ENCODE peak calls at places on chromosome 7, in five cellular contexts. D is body of pancreas; O is endodermal cell; L is NT2/D1; J is CD8-positive, alpha-beta T cell. F is an unnamed sample. For H3K4me1, the result is how much of the 10 kb centered on the place peaks cover.

GRCh38 chr7:117312593-117312992 is 10.3 kb downstream of the WNT2 start:
- DNase-seq in D (no peak), O (no peak), L (no peak), J (no peak), F (no peak)

GRCh38 chr7:158393926-158394625 is 193.5 kb downstream of the PTPRN2 start:
- DNase-seq in D (no peak), O (no peak), L (no peak), J (no peak), F (peak)

GRCh38 chr7:140683657-140684056 is 10.9 kb downstream of the ADCK2 start:
- DNase-seq in D (no peak), O (no peak), L (no peak), J (no peak), F (no peak)

GRCh38 chr7:142357953-142358520 is 100.2 kb upstream of the PRSS58 start:
- DNase-seq in D (no peak), O (peak), L (peak), J (no peak), F (no peak)

GRCh38 chr7:54541941-54542618 is at the start of gene VSTM2A:
- DNase-seq in D (no peak), O (peak), L (peak), J (no peak), F (no peak)

GRCh38 chr7:19520392-19520791 is 188.4 kb downstream of the POLR1F start:
- DNase-seq in D (no peak), O (no peak), L (no peak), J (no peak), F (no peak)

GRCh38 chr7:39413866-39414668 is 152.1 kb upstream of the YAE1 start:
- DNase-seq in D (peak), O (peak), L (peak), J (peak), F (peak)

GRCh38 chr7:47292832-47293309 is 289.0 kb downstream of the TNS3 start:
- DNase-seq in D (no peak), O (no peak), L (no peak), J (no peak), F (no peak)

GRCh38 chr7:48390381-48391327 is 219.4 kb downstream of the ABCA13 start:
- DNase-seq in D (no peak), O (no peak), L (no peak), J (no peak), F (no peak)

GRCh38 chr7:10122573-10123100 is 851.0 kb upstream of the PHF14 start:
- DNase-seq in D (no peak), O (peak), L (peak), J (no peak), F (no peak)

GRCh38 chr7:135855836-135856235 is 107.2 kb upstream of the FAM180A start:
- DNase-seq in D (no peak), O (no peak), L (peak), J (no peak), F (no peak)

GRCh38 chr7:55964261-55964801 is at the start of gene NIPSNAP2:
- DNase-seq in D (peak), O (peak), L (peak), J (peak), F (peak)

GRCh38 chr7:45869426-45869825 is 3.5 kb downstream of the CCDC201 start:
- DNase-seq in D (no peak), O (no peak), L (no peak), J (no peak), F (no peak)

GRCh38 chr7:30913821-30914515 is 2.3 kb downstream of the AQP1 start:
- DNase-seq in D (no peak), O (peak), L (no peak), J (no peak), F (no peak)

GRCh38 chr7:32890010-32890552 is 1.5 kb downstream of the KBTBD2 start:
- DNase-seq in D (no peak), O (no peak), L (no peak), J (no peak), F (no peak)

GRCh38 chr7:33395340-33395739 is 266.0 kb downstream of the BBS9 start:
- DNase-seq in D (no peak), O (no peak), L (no peak), J (no peak), F (no peak)

GRCh38 chr7:117269895-117270294 is 53.0 kb downstream of the WNT2 start:
- DNase-seq in D (no peak), O (no peak), L (no peak), J (no peak), F (no peak)

GRCh38 chr7:121420976-121421375 is 24.9 kb upstream of the FAM3C start:
- DNase-seq in D (peak), O (no peak), L (no peak), J (no peak), F (no peak)

GRCh38 chr7:112362053-112362650 is 88.1 kb upstream of the IFRD1 start:
- DNase-seq in D (no peak), O (peak), L (no peak), J (no peak), F (no peak)

GRCh38 chr7:149375234-149376008 is 85.4 kb downstream of the ZNF777 start:
- DNase-seq in D (no peak), O (no peak), L (no peak), J (no peak), F (no peak)

GRCh38 chr7:25926891-25927625 is 224.9 kb upstream of the NFE2L3 start:
- DNase-seq in D (no peak), O (no peak), L (no peak), J (no peak), F (no peak)

GRCh38 chr7:38369816-38370493 is 96.5 kb upstream of the TARP start:
- DNase-seq in D (peak), O (peak), L (peak), J (peak), F (peak)

GRCh38 chr7:70134029-70134445 is 535.8 kb downstream of the AUTS2 start:
- DNase-seq in D (no peak), O (no peak), L (no peak), J (no peak), F (no peak)

GRCh38 chr7:90766814-90767564 is 170.9 kb downstream of the CDK14 start:
- DNase-seq in D (peak), O (no peak), L (no peak), J (no peak), F (no peak)

GRCh38 chr7:81361769-81362168 is 408.1 kb downstream of the HGF start:
- DNase-seq in D (no peak), O (no peak), L (no peak), J (no peak), F (no peak)

GRCh38 chr7:151315038-151315655 is 26.5 kb upstream of the NUB1 start:
- DNase-seq in D (peak), O (peak), L (peak), J (peak), F (no peak)

GRCh38 chr7:94296886-94297285 is 97.8 kb upstream of the COL1A2 start:
- DNase-seq in D (no peak), O (no peak), L (no peak), J (no peak), F (no peak)

GRCh38 chr7:155494551-155494950 is 36.6 kb downstream of the EN2 start:
- DNase-seq in D (no peak), O (peak), L (no peak), J (peak), F (no peak)

GRCh38 chr7:155496267-155497005 is 38.5 kb downstream of the EN2 start:
- DNase-seq in D (no peak), O (peak), L (no peak), J (no peak), F (no peak)

GRCh38 chr7:155497149-155497901 is 39.4 kb downstream of the EN2 start:
- DNase-seq in D (no peak), O (peak), L (no peak), J (no peak), F (no peak)

GRCh38 chr7:155493744-155494538 is 36.0 kb downstream of the EN2 start:
- DNase-seq in D (no peak), O (no peak), L (no peak), J (peak), F (no peak)

DNA sequence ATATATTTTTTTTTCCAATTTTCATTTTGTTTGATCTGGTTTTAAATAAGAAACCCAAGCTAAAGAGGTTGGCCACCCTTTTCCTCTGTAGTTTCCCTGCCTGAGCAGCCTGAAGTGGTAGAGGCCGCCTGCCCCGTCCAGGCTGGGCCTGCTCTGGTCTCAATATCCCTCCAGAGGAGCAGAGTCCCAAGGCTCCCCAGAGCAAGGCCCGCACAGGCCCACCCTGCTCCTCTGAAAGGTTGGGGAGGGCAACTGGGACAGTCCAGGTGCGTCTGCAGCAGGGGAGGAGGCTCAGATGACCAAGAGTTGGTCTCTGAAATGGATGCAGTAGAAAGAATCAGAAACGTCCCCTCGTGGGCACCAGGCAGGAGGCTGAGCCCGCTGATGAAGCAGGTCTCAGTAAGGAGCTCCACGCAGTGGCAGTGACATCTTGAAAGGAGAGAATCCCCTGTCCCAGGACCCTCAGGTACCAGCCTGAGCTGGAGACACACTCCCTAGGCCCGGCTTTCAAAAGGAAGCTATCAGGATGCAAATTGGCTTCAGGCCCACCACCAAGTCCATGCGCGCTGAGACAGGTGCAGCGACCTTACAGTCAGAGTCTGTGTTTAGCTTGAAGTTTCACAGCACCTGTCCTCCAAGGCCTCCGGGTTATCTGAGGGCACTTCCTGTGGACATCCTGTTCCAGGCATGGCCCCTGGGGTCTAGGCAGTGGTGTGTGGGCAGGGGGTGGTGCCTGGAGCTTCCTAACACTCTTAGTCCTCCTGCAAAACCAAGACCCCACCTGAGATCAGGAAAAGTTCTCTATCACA is 37.7 kb downstream of the EN2 start:
- DNase-seq in D (no peak), O (peak), L (no peak), J (peak), F (no peak)
- H3K4me1 ChIP-seq in D (under half), O (under half), L (under half), J (under half), F (under half)

DNA sequence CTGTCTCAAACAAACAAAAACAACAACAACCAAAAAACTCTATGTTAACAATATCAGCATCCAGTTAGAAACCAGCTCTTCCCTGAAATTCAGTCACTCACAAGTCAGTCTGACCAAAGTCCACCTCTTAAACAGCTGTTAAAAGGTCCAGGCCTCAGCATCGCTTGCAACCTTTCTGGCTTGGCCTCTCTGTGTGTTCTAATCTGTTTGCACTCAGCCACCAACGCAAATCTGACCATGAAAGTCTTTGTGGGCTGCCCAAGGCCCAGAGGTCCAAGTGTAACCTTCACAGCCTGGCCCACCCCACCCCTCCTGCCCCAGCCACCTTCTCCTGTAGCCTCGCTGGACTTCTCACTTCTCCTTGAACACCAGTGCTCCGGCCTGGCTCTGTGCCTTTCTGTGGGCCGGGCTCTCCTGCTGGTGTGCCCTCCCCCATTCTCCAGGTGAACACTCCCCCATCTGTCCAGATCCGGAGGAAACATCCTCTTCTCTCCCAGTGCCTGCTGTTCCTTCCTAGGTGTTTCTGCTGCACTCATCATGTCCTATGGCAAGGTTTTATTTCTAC is 72.2 kb upstream of the EFCAB10 start:
- DNase-seq in D (peak), O (no peak), L (no peak), J (no peak), F (no peak)
- H3K4me1 ChIP-seq in D (under half), O (half or more), L (under half), J (under half), F (under half)

DNA sequence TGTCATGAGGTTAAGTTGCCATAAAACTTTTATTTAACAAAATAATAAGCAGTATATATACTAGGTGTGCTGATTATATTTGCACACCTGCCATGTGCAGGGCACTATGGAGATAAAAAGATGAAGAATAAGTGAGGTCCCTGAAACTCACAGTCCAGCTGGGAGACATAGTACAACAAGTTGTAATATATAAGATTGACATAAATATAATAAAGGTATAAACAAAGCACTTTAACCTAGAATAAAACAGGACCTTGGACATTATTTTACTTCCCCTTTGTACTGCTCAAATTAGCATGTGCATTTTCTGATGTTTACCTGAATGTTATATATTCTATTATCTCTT is 6.2 kb downstream of the STK17A start:
- DNase-seq in D (no peak), O (no peak), L (no peak), J (no peak), F (no peak)
- H3K4me1 ChIP-seq in D (half or more), O (under half), L (under half), J (half or more), F (under half)

GRCh38 chr7:101942603-101943210 is 125.3 kb downstream of the CUX1 start:
- DNase-seq in D (no peak), O (no peak), L (no peak), J (no peak), F (no peak)

GRCh38 chr7:101943889-101944605 is 126.6 kb downstream of the CUX1 start:
- DNase-seq in D (no peak), O (no peak), L (no peak), J (no peak), F (no peak)

GRCh38 chr7:101944611-101945010 is 127.2 kb downstream of the CUX1 start:
- DNase-seq in D (no peak), O (no peak), L (no peak), J (no peak), F (no peak)

GRCh38 chr7:101941481-101942383 is 124.3 kb downstream of the CUX1 start:
- DNase-seq in D (peak), O (no peak), L (no peak), J (no peak), F (no peak)

DNA sequence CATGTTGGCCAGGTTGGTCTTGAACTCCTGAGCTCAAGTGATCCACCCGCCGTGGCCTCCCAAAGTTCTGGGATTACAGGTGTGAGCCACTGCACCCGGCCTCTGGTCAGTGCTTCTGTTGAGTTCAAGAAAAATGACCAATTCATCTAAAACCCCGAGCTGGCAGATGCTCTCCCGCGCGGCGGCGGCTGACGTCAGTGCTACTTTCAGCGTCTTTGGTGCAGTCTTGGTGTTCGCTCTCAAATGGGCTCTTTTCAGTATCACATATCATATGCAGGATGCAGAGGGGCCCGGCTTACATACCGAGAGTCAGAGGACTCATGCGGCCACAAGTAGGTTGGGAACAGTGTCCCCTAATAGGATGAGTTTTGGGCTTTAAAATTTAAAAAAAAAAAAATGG is 125.9 kb downstream of the CUX1 start:
- DNase-seq in D (no peak), O (no peak), L (no peak), J (no peak), F (no peak)
- H3K4me1 ChIP-seq in D (under half), O (under half), L (under half), J (under half), F (under half)

DNA sequence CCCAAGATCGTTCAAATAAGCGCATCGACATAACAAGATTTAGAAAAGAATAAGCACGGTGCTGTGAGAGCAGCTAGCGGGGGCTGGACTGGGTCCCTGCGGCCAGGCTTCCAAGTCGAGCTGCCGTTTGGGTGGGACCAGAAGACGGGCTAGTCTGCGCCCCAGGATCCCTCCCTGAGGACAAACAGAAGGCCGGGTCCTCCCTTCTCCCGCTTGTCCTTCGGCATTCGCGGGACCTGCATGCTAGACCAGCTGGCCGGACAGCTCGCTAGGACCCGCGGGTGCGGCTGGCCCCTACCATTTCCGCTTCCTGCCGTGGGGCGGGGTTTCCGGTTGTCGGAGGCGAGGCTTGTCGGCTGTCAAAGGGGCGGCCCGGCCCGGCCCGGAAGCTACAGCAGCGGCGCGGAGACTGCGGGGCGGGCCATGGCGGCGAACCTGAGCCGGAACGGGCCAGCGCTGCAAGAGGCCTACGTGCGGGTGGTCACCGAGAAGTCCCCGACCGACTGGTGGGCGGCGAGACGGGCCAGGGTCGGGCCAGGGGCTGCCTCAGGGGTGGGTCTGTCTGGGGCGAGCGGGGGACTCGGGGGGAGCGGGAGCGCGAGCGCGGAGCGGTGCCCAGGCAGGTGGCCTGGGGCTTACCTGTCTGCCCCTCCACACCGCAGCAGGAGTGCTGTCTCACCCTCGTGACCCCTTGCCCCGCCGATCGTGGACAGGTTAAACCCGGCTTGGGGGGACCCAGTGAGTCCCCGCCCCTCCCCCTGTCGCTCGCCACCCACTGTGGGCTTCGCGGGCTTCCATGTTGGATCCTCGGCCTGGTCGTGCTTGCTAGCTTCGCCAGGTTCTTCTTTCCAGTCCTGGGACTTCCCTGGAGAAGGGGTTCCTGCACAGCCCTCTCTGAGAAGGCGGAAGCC is at the start of gene DBNL:
- DNase-seq in D (peak), O (peak), L (peak), J (peak), F (peak)
- H3K4me1 ChIP-seq in D (under half), O (under half), L (under half), J (under half), F (half or more)

DNA sequence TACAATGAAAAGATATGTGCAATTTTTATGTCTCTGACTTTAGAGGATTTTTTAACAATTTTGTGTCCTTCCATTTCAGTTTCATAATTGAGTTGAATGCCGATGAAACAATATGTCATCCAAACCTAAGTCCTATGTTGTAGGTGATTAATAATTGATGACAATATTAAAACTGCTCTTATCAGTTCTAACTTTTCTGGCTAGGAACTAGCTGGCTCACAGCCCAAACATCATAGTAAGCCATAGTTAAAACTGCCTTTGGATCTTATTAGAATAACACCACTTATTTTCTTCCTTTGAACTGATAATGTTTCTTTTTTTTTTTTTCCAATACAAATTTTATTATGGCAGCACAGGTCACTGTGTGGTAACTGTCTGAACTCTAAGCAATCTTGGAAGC is 230.9 kb downstream of the GRM8 start:
- DNase-seq in D (no peak), O (no peak), L (no peak), J (no peak), F (no peak)
- H3K4me1 ChIP-seq in D (under half), O (under half), L (under half), J (under half), F (under half)

DNA sequence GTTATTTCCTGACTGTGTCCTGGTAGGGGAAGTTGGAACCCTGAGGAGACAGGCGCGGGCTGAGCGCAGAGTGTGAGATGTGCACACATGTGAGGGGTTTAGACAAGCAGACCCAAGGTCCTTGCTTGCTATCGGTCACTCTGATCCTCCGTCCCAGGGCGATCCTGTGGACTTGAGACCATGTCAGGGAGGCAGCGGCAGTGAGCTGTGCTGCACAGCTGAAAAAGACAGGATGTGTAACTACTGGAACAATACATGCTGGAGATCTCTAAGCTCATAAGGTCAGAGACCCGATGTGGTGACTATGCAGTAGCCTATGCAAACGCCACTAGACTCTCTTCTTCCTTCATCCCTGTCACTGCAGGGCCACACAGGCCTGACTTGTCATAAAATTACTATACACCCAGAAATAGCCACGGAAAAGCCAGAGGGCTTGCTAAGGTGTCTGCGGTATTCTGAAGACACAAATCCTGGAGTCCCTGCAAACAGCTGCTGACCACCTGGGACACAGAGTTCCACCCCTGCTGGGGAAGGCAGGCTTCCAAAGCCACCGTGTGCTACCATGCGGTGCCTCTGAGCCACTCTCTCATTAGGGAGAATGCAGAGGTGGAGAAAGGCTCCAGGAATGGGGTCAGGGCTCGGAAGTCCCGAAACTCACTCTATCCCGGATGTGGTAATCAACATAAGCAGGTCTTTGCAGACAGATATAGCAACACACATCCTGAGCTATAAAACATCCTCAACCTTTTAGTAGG is 91.1 kb upstream of the DDC start:
- DNase-seq in D (no peak), O (peak), L (no peak), J (no peak), F (no peak)
- H3K4me1 ChIP-seq in D (under half), O (under half), L (under half), J (under half), F (half or more)